ENCODE peak calls at places on chromosomes 3 and 15, in four cellular contexts. J is body of pancreas; A is CD4-positive, CD25-positive, alpha-beta regulatory T cell; X is HAP-1. I is an unnamed sample.

GRCh38 chr15:79816565-79816964 is 80.2 kb downstream of the MTHFS start:
- DNase-seq in J (no peak), X (no peak), A (no peak), I (no peak)

GRCh38 chr15:50135123-50135541 is 16.1 kb upstream of the ATP8B4 start:
- DNase-seq in X (no peak), A (peak; percentile 24), J (no peak), I (no peak)

GRCh38 chr15:25783607-25784131 is 79.5 kb downstream of the ATP10A start:
- DNase-seq in X (peak; percentile 86), A (peak; percentile 42), J (no peak), I (peak; percentile 38)

GRCh38 chr3:36698314-36698713 is 66.0 kb downstream of the DCLK3 start:
- DNase-seq in A (no peak), J (no peak), X (no peak), I (no peak)

GRCh38 chr15:62394079-62394478 is 229.0 kb upstream of the C2CD4B start:
- DNase-seq in X (no peak), J (no peak), A (no peak), I (no peak)

GRCh38 chr15:62895905-62896316 is 146.6 kb upstream of the TPM1 start:
- DNase-seq in J (no peak), X (no peak), A (no peak), I (no peak)

GRCh38 chr15:44535509-44536297 is 1.2 kb upstream of the EIF3J start:
- DNase-seq in A (peak; percentile 57), J (peak; percentile 19), X (peak; percentile 40), I (peak; percentile 22)

GRCh38 chr15:45612790-45613415 is 21.9 kb upstream of the SQOR start:
- DNase-seq in A (no peak), J (no peak), X (no peak), I (peak; percentile 45)

GRCh38 chr15:70428211-70428822 is 330.6 kb upstream of the TLE3 start:
- DNase-seq in A (no peak), J (no peak), X (no peak), I (no peak)

GRCh38 chr15:38069001-38069400 is 134.6 kb downstream of the TMCO5A start:
- DNase-seq in A (peak; percentile 81), X (peak; percentile 15), J (no peak), I (no peak)

GRCh38 chr3:10248984-10249748 is 907 bp downstream of the TATDN2 start:
- DNase-seq in J (peak; percentile 21), X (peak; percentile 55), A (peak; percentile 46), I (peak; percentile 17)

GRCh38 chr15:74403981-74404563 is 29.7 kb downstream of the SEMA7A start:
- DNase-seq in A (no peak), X (no peak), J (no peak), I (no peak)

GRCh38 chr3:53114412-53115074 is 15.7 kb downstream of the RFT1 start:
- DNase-seq in A (no peak), J (no peak), X (no peak), I (no peak)

GRCh38 chr3:4736284-4736861 is 242.9 kb upstream of the BHLHE40 start:
- DNase-seq in J (peak; percentile 92), A (peak; percentile 41), X (no peak), I (no peak)

GRCh38 chr3:180332608-180333007 is 269.4 kb upstream of the TTC14 start:
- DNase-seq in J (no peak), A (no peak), X (no peak), I (no peak)

GRCh38 chr3:157865449-157865862 is 240.8 kb downstream of the SHOX2 start:
- DNase-seq in J (no peak), X (peak; percentile 76), A (peak; percentile 20), I (peak; percentile 76)

GRCh38 chr3:181899702-181900101 is 188.0 kb downstream of the SOX2 start:
- DNase-seq in X (no peak), A (no peak), J (no peak), I (no peak)

GRCh38 chr15:31579976-31580375 is 253.3 kb downstream of the KLF13 start:
- DNase-seq in A (no peak), X (no peak), J (no peak), I (no peak)

GRCh38 chr3:186772281-186772885 is 11.0 kb upstream of the EIF4A2 start:
- DNase-seq in X (no peak), J (no peak), A (no peak), I (no peak)

GRCh38 chr15:64515825-64516224 is 55.4 kb downstream of the ZNF609 start:
- DNase-seq in A (no peak), X (no peak), J (no peak), I (no peak)

DNA sequence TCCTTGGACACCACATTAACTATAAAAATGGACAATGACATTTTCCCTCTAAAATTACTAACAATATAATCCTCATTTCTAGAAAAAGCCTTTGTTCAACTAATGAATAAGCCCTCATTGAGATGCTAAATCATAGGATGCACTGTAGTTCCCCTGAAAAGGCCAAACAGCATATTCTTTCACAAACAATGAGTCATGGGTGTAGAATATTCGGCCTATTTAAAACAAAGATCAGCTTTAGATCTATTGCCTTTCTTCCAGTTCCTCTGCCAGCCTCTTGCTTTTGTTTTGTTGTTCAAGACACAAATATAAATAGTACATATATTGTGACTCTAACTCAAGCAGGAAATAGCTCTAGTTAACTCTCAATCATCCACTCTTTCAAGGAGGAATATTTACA is 82.5 kb downstream of the ADAM10 start:
- DNase-seq in J (no peak), A (no peak), X (peak; percentile 31), I (no peak)
- H3K36me3 ChIP-seq in J (peaks cover 5% of the 10 kb centered on the region), A (peaks cover 24% of the 10 kb centered on the region), X (no peaks in the 10 kb centered on the region), I (peaks cover 26% of the 10 kb centered on the region)

GRCh38 chr3:13815088-13815683 is 64.7 kb downstream of the WNT7A start:
- DNase-seq in J (no peak), A (no peak), X (no peak), I (no peak)

GRCh38 chr3:13823186-13823585 is 56.7 kb downstream of the WNT7A start:
- DNase-seq in J (no peak), A (no peak), X (no peak), I (no peak)

GRCh38 chr3:13822042-13822441 is 57.8 kb downstream of the WNT7A start:
- DNase-seq in J (no peak), A (no peak), X (no peak), I (no peak)

GRCh38 chr3:13821156-13821555 is 58.7 kb downstream of the WNT7A start:
- DNase-seq in X (no peak), J (no peak), A (no peak), I (no peak)

GRCh38 chr3:13818919-13819318 is 61.0 kb downstream of the WNT7A start:
- DNase-seq in J (no peak), A (no peak), X (no peak), I (no peak)
- H3K9me3 ChIP-seq in J (peaks cover 24% of the 10 kb centered on the region), A (peaks cover 33% of the 10 kb centered on the region), X (peaks cover 8% of the 10 kb centered on the region), I (peaks cover 27% of the 10 kb centered on the region)

DNA sequence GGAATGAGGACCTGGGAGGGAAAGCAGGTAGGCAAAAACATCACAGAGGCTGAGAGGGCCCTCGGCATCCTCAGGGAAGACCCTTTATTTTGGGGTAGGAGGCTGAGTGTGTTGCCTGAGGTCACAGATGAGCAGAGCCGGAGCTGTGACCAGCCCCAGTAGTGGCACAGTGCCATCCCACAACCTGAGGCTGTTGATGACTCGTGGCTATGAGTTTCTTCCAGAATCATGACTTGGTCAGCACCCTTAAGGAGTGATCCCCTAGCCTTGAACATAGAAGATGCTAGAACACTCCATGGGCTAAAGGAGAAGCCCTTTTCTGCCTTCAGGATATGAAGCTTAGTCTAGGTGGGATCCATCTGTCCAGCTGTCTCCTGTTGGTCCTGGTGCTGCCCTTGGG is 19.5 kb upstream of the CXCR6 start:
- DNase-seq in A (no peak), J (no peak), X (no peak), I (no peak)
- H3K36me3 ChIP-seq in A (peaks cover 84% of the 10 kb centered on the region), J (peaks cover 40% of the 10 kb centered on the region), X (peaks cover 42% of the 10 kb centered on the region), I (peaks cover 76% of the 10 kb centered on the region)

GRCh38 chr15:39672184-39672583 is 91.3 kb downstream of the THBS1 start:
- DNase-seq in A (no peak), X (no peak), J (no peak), I (no peak)
- H3K9me3 ChIP-seq in A (no peaks in the 10 kb centered on the region), X (no peaks in the 10 kb centered on the region), J (no peaks in the 10 kb centered on the region), I (no peaks in the 10 kb centered on the region)

GRCh38 chr3:32817195-32817560 is 619 bp upstream of the TRIM71 start:
- DNase-seq in A (no peak), J (no peak), X (peak; percentile 49), I (no peak)

GRCh38 chr3:32819581-32820348 is 2.0 kb downstream of the TRIM71 start:
- DNase-seq in X (peak; percentile 22), J (no peak), A (no peak), I (no peak)

GRCh38 chr3:32819086-32819450 is 1.3 kb downstream of the TRIM71 start:
- DNase-seq in A (no peak), J (no peak), X (peak; percentile 39), I (no peak)

GRCh38 chr3:32817561-32818430 is at the start of gene TRIM71:
- DNase-seq in J (no peak), X (peak; percentile 57), A (peak; percentile 43), I (no peak)

DNA sequence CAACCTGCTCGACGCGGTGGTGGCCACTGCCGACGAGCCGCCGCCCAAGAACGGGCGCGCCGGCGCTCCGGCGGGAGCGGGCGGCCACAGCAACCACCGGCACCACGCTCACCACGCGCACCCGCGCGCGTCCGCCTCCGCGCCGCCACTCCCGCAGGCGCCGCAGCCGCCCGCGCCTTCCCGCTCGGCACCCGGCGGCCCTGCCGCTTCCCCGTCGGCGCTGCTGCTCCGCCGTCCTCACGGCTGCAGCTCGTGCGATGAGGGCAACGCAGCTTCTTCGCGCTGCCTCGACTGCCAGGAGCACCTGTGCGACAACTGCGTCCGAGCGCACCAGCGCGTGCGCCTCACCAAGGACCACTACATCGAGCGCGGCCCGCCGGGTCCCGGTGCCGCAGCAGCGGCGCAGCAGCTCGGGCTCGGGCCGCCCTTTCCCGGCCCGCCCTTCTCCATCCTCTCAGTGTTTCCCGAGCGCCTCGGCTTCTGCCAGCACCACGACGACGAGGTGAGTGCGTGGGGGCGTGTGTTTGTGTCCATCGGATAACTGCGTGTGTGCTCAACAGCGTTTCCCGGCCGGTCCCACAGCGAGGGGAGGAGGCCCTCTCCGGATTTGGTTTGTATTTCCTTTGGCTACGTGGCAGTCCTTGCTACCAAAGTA is 761 bp downstream of the TRIM71 start:
- DNase-seq in A (peak; percentile 6), X (peak; percentile 57), J (no peak), I (no peak)
- H3K36me3 ChIP-seq in A (no peaks in the 10 kb centered on the region), X (peaks cover 26% of the 10 kb centered on the region), J (no peaks in the 10 kb centered on the region), I (no peaks in the 10 kb centered on the region)

GRCh38 chr3:487580-487979 is 291.0 kb downstream of the CHL1 start:
- DNase-seq in J (no peak), A (no peak), X (no peak), I (no peak)
- H3K9me3 ChIP-seq in J (no peaks in the 10 kb centered on the region), A (peaks cover 4% of the 10 kb centered on the region), X (no peaks in the 10 kb centered on the region), I (no peaks in the 10 kb centered on the region)

DNA sequence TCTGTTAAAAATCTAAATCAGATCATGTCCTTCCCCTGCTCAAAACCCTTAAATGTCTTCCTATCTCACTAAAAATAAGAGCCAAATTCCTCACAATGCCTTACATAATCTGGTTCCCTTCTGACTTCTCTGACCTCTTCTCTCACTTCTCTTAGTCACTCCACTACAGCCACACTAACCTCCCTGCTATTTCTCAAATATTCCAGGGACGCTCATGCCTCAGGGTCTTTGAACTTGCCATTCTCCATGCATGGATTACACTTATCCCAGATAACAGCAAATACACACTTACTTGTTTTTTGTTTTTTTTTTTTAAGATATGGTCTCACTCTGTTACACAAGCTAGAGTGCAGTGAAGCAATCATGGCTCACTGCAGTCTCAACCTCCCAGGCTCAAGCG is 8.5 kb downstream of the TP53BP1 start:
- DNase-seq in X (no peak), A (no peak), J (no peak), I (no peak)
- H3K36me3 ChIP-seq in X (peaks cover 48% of the 10 kb centered on the region), A (peaks cover 21% of the 10 kb centered on the region), J (no peaks in the 10 kb centered on the region), I (peaks cover 77% of the 10 kb centered on the region)

GRCh38 chr15:81427176-81427575 is 53.2 kb upstream of the TMC3 start:
- DNase-seq in A (no peak), X (no peak), J (no peak), I (peak; percentile 65)
- H3K9me3 ChIP-seq in A (no peaks in the 10 kb centered on the region), X (no peaks in the 10 kb centered on the region), J (no peaks in the 10 kb centered on the region), I (no peaks in the 10 kb centered on the region)

GRCh38 chr15:93026359-93026758 is 62.7 kb downstream of the RGMA start:
- DNase-seq in J (no peak), A (no peak), X (no peak), I (no peak)
- H3K36me3 ChIP-seq in J (peaks cover 23% of the 10 kb centered on the region), A (peaks cover 61% of the 10 kb centered on the region), X (peaks cover 57% of the 10 kb centered on the region), I (peaks cover 59% of the 10 kb centered on the region)

I was measured in WERI-Rb-1.